ENCODE peak calls at places on chromosomes 12 and 14, in ten cellular contexts. One of them, this sample, is unnamed.

GRCh38 chr14:103384450-103385152 is 614 bp upstream of the MARK3 start:
- DNase-seq in RWPE1: no peak
- DNase-seq in uterus: no peak
- DNase-seq in H1: no peak
- DNase-seq in endothelial cell: peak
- DNase-seq in psoas muscle: no peak
- DNase-seq in fibroblast of villous mesenchyme: no peak
- DNase-seq in fibroblast of lung: no peak
- DNase-seq in PC-3: no peak
- DNase-seq in A549: no peak
- DNase-seq in this sample: no peak

GRCh38 chr14:90558041-90558982 is 161.5 kb downstream of the CALM1 start:
- DNase-seq in uterus: no peak
- DNase-seq in H1: no peak
- DNase-seq in psoas muscle: no peak
- DNase-seq in PC-3: no peak
- DNase-seq in fibroblast of villous mesenchyme: no peak
- DNase-seq in A549: no peak
- DNase-seq in fibroblast of lung: no peak
- DNase-seq in endothelial cell: no peak
- DNase-seq in RWPE1: no peak
- DNase-seq in this sample: no peak

GRCh38 chr12:57725851-57726150 is 12.7 kb downstream of the AGAP2 start:
- DNase-seq in A549: peak
- DNase-seq in RWPE1: no peak
- DNase-seq in H1: no peak
- DNase-seq in uterus: no peak
- DNase-seq in fibroblast of lung: no peak
- DNase-seq in endothelial cell: no peak
- DNase-seq in psoas muscle: no peak
- DNase-seq in fibroblast of villous mesenchyme: no peak
- DNase-seq in PC-3: no peak
- DNase-seq in this sample: no peak

GRCh38 chr12:48795550-48796455 is 6.9 kb upstream of the ADCY6 start:
- DNase-seq in A549: peak
- DNase-seq in H1: no peak
- DNase-seq in fibroblast of villous mesenchyme: peak
- DNase-seq in RWPE1: peak
- DNase-seq in PC-3: peak
- DNase-seq in endothelial cell: peak
- DNase-seq in fibroblast of lung: peak
- DNase-seq in psoas muscle: peak
- DNase-seq in uterus: peak
- DNase-seq in this sample: peak

GRCh38 chr14:35985504-35986218 is 159.5 kb downstream of the BRMS1L start:
- DNase-seq in psoas muscle: no peak
- DNase-seq in endothelial cell: no peak
- DNase-seq in RWPE1: no peak
- DNase-seq in PC-3: no peak
- DNase-seq in fibroblast of lung: peak
- DNase-seq in H1: no peak
- DNase-seq in A549: peak
- DNase-seq in uterus: no peak
- DNase-seq in fibroblast of villous mesenchyme: no peak
- DNase-seq in this sample: no peak

GRCh38 chr12:67772276-67773169 is 124.0 kb downstream of the DYRK2 start:
- DNase-seq in fibroblast of villous mesenchyme: peak
- DNase-seq in A549: no peak
- DNase-seq in PC-3: no peak
- DNase-seq in uterus: peak
- DNase-seq in H1: peak
- DNase-seq in RWPE1: no peak
- DNase-seq in psoas muscle: no peak
- DNase-seq in fibroblast of lung: peak
- DNase-seq in endothelial cell: peak
- DNase-seq in this sample: no peak

GRCh38 chr12:31510034-31510433 is 80.9 kb downstream of the DENND5B start:
- DNase-seq in psoas muscle: no peak
- DNase-seq in endothelial cell: no peak
- DNase-seq in A549: no peak
- DNase-seq in H1: no peak
- DNase-seq in fibroblast of villous mesenchyme: no peak
- DNase-seq in uterus: no peak
- DNase-seq in PC-3: no peak
- DNase-seq in fibroblast of lung: no peak
- DNase-seq in RWPE1: no peak
- DNase-seq in this sample: no peak

GRCh38 chr14:95140060-95140858 is 17.1 kb downstream of the DICER1 start:
- DNase-seq in fibroblast of villous mesenchyme: peak
- DNase-seq in H1: no peak
- DNase-seq in PC-3: peak
- DNase-seq in RWPE1: no peak
- DNase-seq in uterus: no peak
- DNase-seq in psoas muscle: no peak
- DNase-seq in endothelial cell: no peak
- DNase-seq in A549: no peak
- DNase-seq in fibroblast of lung: no peak
- DNase-seq in this sample: no peak

GRCh38 chr12:94071258-94071657 is 77.1 kb upstream of the PLXNC1 start:
- DNase-seq in RWPE1: no peak
- DNase-seq in fibroblast of lung: no peak
- DNase-seq in A549: no peak
- DNase-seq in H1: no peak
- DNase-seq in uterus: no peak
- DNase-seq in endothelial cell: no peak
- DNase-seq in psoas muscle: no peak
- DNase-seq in PC-3: peak
- DNase-seq in fibroblast of villous mesenchyme: no peak
- DNase-seq in this sample: no peak

GRCh38 chr14:83342590-83342989 is 1808.9 kb upstream of the SEL1L start:
- DNase-seq in A549: no peak
- DNase-seq in endothelial cell: no peak
- DNase-seq in psoas muscle: peak
- DNase-seq in PC-3: no peak
- DNase-seq in fibroblast of villous mesenchyme: peak
- DNase-seq in uterus: no peak
- DNase-seq in H1: no peak
- DNase-seq in RWPE1: no peak
- DNase-seq in fibroblast of lung: peak
- DNase-seq in this sample: peak

GRCh38 chr12:11961686-11962085 is 109.1 kb upstream of the BCL2L14 start:
- DNase-seq in PC-3: no peak
- DNase-seq in H1: no peak
- DNase-seq in fibroblast of villous mesenchyme: no peak
- DNase-seq in psoas muscle: no peak
- DNase-seq in endothelial cell: no peak
- DNase-seq in RWPE1: no peak
- DNase-seq in fibroblast of lung: no peak
- DNase-seq in uterus: no peak
- DNase-seq in A549: no peak
- DNase-seq in this sample: no peak

GRCh38 chr12:11959117-11959823 is 111.5 kb upstream of the BCL2L14 start:
- DNase-seq in fibroblast of lung: no peak
- DNase-seq in H1: no peak
- DNase-seq in endothelial cell: no peak
- DNase-seq in RWPE1: no peak
- DNase-seq in psoas muscle: no peak
- DNase-seq in uterus: no peak
- DNase-seq in A549: no peak
- DNase-seq in fibroblast of villous mesenchyme: peak
- DNase-seq in PC-3: peak
- DNase-seq in this sample: no peak

GRCh38 chr12:11954181-11954580 is 116.6 kb upstream of the BCL2L14 start:
- DNase-seq in fibroblast of lung: no peak
- DNase-seq in fibroblast of villous mesenchyme: no peak
- DNase-seq in A549: no peak
- DNase-seq in RWPE1: no peak
- DNase-seq in PC-3: no peak
- DNase-seq in uterus: no peak
- DNase-seq in H1: no peak
- DNase-seq in psoas muscle: no peak
- DNase-seq in endothelial cell: no peak
- DNase-seq in this sample: no peak

GRCh38 chr12:11962795-11963347 is 107.9 kb upstream of the BCL2L14 start:
- DNase-seq in psoas muscle: no peak
- DNase-seq in endothelial cell: no peak
- DNase-seq in RWPE1: no peak
- DNase-seq in A549: no peak
- DNase-seq in uterus: no peak
- DNase-seq in fibroblast of villous mesenchyme: no peak
- DNase-seq in H1: no peak
- DNase-seq in PC-3: no peak
- DNase-seq in fibroblast of lung: no peak
- DNase-seq in this sample: no peak

GRCh38 chr12:11958216-11959091 is 112.3 kb upstream of the BCL2L14 start:
- DNase-seq in A549: peak
- DNase-seq in psoas muscle: no peak
- DNase-seq in RWPE1: peak
- DNase-seq in PC-3: peak
- DNase-seq in fibroblast of villous mesenchyme: peak
- DNase-seq in uterus: no peak
- DNase-seq in endothelial cell: no peak
- DNase-seq in H1: no peak
- DNase-seq in fibroblast of lung: peak
- DNase-seq in this sample: peak
- TF ChIP-seq CTCF in A549: no peak
- TF ChIP-seq CTCF in psoas muscle: no peak
- TF ChIP-seq CTCF in RWPE1: no peak
- TF ChIP-seq CTCF in PC-3: peak
- TF ChIP-seq CTCF in fibroblast of villous mesenchyme: peak
- TF ChIP-seq CTCF in uterus: no peak
- TF ChIP-seq CTCF in endothelial cell: no peak
- TF ChIP-seq CTCF in H1: no peak
- TF ChIP-seq CTCF in fibroblast of lung: no peak
- TF ChIP-seq CTCF in this sample: no peak

GRCh38 chr12:132561784-132562156 is 48.6 kb downstream of the LRCOL1 start:
- DNase-seq in RWPE1: peak
- DNase-seq in PC-3: peak
- DNase-seq in uterus: no peak
- DNase-seq in fibroblast of lung: no peak
- DNase-seq in A549: peak
- DNase-seq in endothelial cell: peak
- DNase-seq in fibroblast of villous mesenchyme: no peak
- DNase-seq in H1: no peak
- DNase-seq in psoas muscle: no peak
- DNase-seq in this sample: no peak
- TF ChIP-seq CTCF in RWPE1: no peak
- TF ChIP-seq CTCF in PC-3: peak
- TF ChIP-seq CTCF in uterus: no peak
- TF ChIP-seq CTCF in fibroblast of lung: peak
- TF ChIP-seq CTCF in A549: peak
- TF ChIP-seq CTCF in endothelial cell: no peak
- TF ChIP-seq CTCF in fibroblast of villous mesenchyme: peak
- TF ChIP-seq CTCF in H1: peak
- TF ChIP-seq CTCF in psoas muscle: peak
- TF ChIP-seq CTCF in this sample: peak

DNA sequence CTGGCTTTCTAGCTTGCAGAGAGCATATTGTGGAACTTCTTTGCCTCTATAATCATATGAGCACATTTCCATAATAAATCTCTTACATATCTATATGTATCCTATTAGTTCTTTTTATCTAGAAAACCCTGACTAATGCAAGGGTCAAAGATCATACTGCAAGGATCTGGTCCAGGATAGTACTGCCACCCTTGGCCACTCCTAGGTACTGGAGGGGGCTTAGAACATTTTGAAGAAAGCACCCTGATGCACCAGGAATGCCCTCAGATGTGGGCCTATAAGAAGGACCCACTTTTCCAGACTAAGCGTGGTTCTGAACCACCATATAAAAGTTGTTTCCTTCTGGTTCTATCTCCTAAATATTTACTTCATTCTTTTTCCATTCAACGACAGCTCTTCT is 14.6 kb downstream of the ATXN7L3B start:
- DNase-seq in psoas muscle: no peak
- DNase-seq in RWPE1: no peak
- DNase-seq in uterus: no peak
- DNase-seq in PC-3: peak
- DNase-seq in fibroblast of lung: no peak
- DNase-seq in endothelial cell: no peak
- DNase-seq in A549: no peak
- DNase-seq in fibroblast of villous mesenchyme: no peak
- DNase-seq in H1: no peak
- DNase-seq in this sample: no peak
- TF ChIP-seq CTCF in psoas muscle: no peak
- TF ChIP-seq CTCF in RWPE1: no peak
- TF ChIP-seq CTCF in uterus: no peak
- TF ChIP-seq CTCF in PC-3: peak
- TF ChIP-seq CTCF in fibroblast of lung: no peak
- TF ChIP-seq CTCF in endothelial cell: no peak
- TF ChIP-seq CTCF in A549: no peak
- TF ChIP-seq CTCF in fibroblast of villous mesenchyme: no peak
- TF ChIP-seq CTCF in H1: peak
- TF ChIP-seq CTCF in this sample: no peak

GRCh38 chr14:50856660-50857059 is 15.2 kb upstream of the ABHD12B start:
- DNase-seq in psoas muscle: no peak
- DNase-seq in H1: no peak
- DNase-seq in PC-3: no peak
- DNase-seq in A549: no peak
- DNase-seq in endothelial cell: no peak
- DNase-seq in uterus: no peak
- DNase-seq in fibroblast of lung: no peak
- DNase-seq in fibroblast of villous mesenchyme: no peak
- DNase-seq in RWPE1: no peak
- DNase-seq in this sample: no peak

GRCh38 chr14:50853891-50854290 is 18.0 kb upstream of the ABHD12B start:
- DNase-seq in psoas muscle: no peak
- DNase-seq in RWPE1: no peak
- DNase-seq in H1: no peak
- DNase-seq in PC-3: no peak
- DNase-seq in fibroblast of villous mesenchyme: no peak
- DNase-seq in endothelial cell: no peak
- DNase-seq in fibroblast of lung: no peak
- DNase-seq in uterus: no peak
- DNase-seq in A549: no peak
- DNase-seq in this sample: no peak

GRCh38 chr14:50854521-50854920 is 17.3 kb upstream of the ABHD12B start:
- DNase-seq in RWPE1: no peak
- DNase-seq in uterus: no peak
- DNase-seq in endothelial cell: no peak
- DNase-seq in A549: no peak
- DNase-seq in H1: no peak
- DNase-seq in psoas muscle: no peak
- DNase-seq in fibroblast of lung: no peak
- DNase-seq in fibroblast of villous mesenchyme: no peak
- DNase-seq in PC-3: no peak
- DNase-seq in this sample: no peak

GRCh38 chr14:50859296-50859624 is 12.6 kb upstream of the ABHD12B start:
- DNase-seq in psoas muscle: no peak
- DNase-seq in fibroblast of lung: no peak
- DNase-seq in uterus: no peak
- DNase-seq in endothelial cell: no peak
- DNase-seq in RWPE1: no peak
- DNase-seq in H1: no peak
- DNase-seq in A549: no peak
- DNase-seq in fibroblast of villous mesenchyme: no peak
- DNase-seq in PC-3: peak
- DNase-seq in this sample: no peak

DNA sequence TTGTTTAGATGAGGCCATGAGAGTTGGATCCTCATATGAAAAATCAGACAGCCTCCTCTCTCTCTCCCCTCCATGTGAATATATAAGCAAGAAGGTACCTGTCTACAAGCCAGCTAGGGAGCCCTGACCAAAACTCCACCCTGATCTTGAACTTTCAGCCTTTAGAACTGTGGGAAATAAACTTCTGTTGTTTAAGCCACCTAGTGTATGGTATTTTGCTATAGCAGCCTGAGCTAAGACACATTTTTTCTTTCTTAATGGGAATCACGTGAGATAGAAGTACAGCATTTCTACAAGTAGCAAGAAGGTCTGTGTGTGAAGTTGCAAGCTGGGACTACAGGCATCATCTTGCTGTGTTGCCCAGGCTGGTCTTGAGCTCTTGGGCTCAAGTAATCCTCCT is 16.3 kb upstream of the ABHD12B start:
- DNase-seq in fibroblast of villous mesenchyme: peak
- DNase-seq in psoas muscle: no peak
- DNase-seq in H1: no peak
- DNase-seq in uterus: no peak
- DNase-seq in RWPE1: no peak
- DNase-seq in PC-3: no peak
- DNase-seq in A549: no peak
- DNase-seq in fibroblast of lung: peak
- DNase-seq in endothelial cell: no peak
- DNase-seq in this sample: no peak
- TF ChIP-seq CTCF in fibroblast of villous mesenchyme: peak
- TF ChIP-seq CTCF in psoas muscle: no peak
- TF ChIP-seq CTCF in H1: peak
- TF ChIP-seq CTCF in uterus: no peak
- TF ChIP-seq CTCF in RWPE1: no peak
- TF ChIP-seq CTCF in PC-3: no peak
- TF ChIP-seq CTCF in A549: no peak
- TF ChIP-seq CTCF in fibroblast of lung: no peak
- TF ChIP-seq CTCF in endothelial cell: no peak
- TF ChIP-seq CTCF in this sample: no peak

This sample was measured in AG09319.